ENCODE peak calls at places on chromosomes 2 and 18, in nine cellular contexts. N is psoas muscle, Z is A673, Y is HAP-1, D is H7, B is fibroblast of mammary gland, V is colonic mucosa, W is spleen, U is lower lobe of right lung. L is an unnamed sample.
A peak's percentile ranks its signal among the peaks of the same experiment; 100 is the strongest.

GRCh38 chr2:179787601-179788000 is 73.8 kb downstream of the ZNF385B start:
- DNase-seq in Z (no peak), Y (no peak), V (no peak), N (no peak), B (no peak), U (no peak), W (no peak), D (no peak), L (no peak)

GRCh38 chr2:170974304-170974993 is 45.4 kb downstream of the GORASP2 start:
- DNase-seq in V (peak; percentile 29), W (no peak), U (no peak), Z (no peak), N (no peak), B (peak; percentile 22), D (peak; percentile 72), Y (no peak), L (peak; percentile 49)

GRCh38 chr2:33411765-33412164 is 64.7 kb upstream of the RASGRP3 start:
- DNase-seq in W (no peak), V (no peak), D (no peak), Z (no peak), U (no peak), N (no peak), B (peak; percentile 40), Y (no peak), L (peak; percentile 91)

GRCh38 chr18:21979171-21979560 is 190.2 kb upstream of the GATA6 start:
- DNase-seq in V (no peak), N (no peak), Z (no peak), D (no peak), Y (no peak), U (no peak), W (no peak), B (no peak), L (no peak)

GRCh38 chr2:10918661-10919414 is 7.1 kb downstream of the KCNF1 start:
- DNase-seq in Z (no peak), Y (no peak), N (no peak), B (peak; percentile 42), V (peak; percentile 45), W (no peak), D (no peak), U (no peak), L (no peak)

GRCh38 chr2:28286678-28287077 is 106.0 kb upstream of the FOSL2 start:
- DNase-seq in Z (no peak), V (no peak), U (no peak), W (no peak), B (peak; percentile 56), D (no peak), N (no peak), Y (no peak), L (peak; percentile 89)

GRCh38 chr2:234548720-234549420 is 52.0 kb upstream of the ARL4C start:
- DNase-seq in U (no peak), N (no peak), V (no peak), Z (no peak), W (no peak), B (peak; percentile 81), Y (no peak), D (peak; percentile 83), L (peak; percentile 42)

GRCh38 chr2:15939854-15940660 is at the start of gene MYCN:
- DNase-seq in W (no peak), Z (peak; percentile 95), N (peak; percentile 58), Y (peak; percentile 94), U (no peak), D (peak; percentile 92), B (peak; percentile 36), V (peak; percentile 80), L (peak; percentile 52)

GRCh38 chr18:57211776-57212175 is 64.9 kb downstream of the BOD1L2 start:
- DNase-seq in Z (no peak), D (no peak), N (no peak), V (no peak), Y (no peak), W (no peak), B (no peak), U (no peak), L (no peak)

GRCh38 chr18:57211412-57211750 is 64.5 kb downstream of the BOD1L2 start:
- DNase-seq in D (no peak), B (no peak), U (no peak), N (no peak), W (no peak), V (no peak), Y (no peak), Z (no peak), L (no peak)

GRCh38 chr18:57209697-57210096 is 62.8 kb downstream of the BOD1L2 start:
- DNase-seq in U (no peak), W (no peak), Y (no peak), V (no peak), D (no peak), N (no peak), Z (no peak), B (no peak), L (no peak)

GRCh38 chr18:57210101-57210661 is 63.3 kb downstream of the BOD1L2 start:
- DNase-seq in B (peak; percentile 61), V (peak; percentile 64), U (no peak), W (no peak), Z (peak; percentile 74), Y (peak; percentile 52), N (no peak), D (peak; percentile 62), L (peak; percentile 78)

DNA sequence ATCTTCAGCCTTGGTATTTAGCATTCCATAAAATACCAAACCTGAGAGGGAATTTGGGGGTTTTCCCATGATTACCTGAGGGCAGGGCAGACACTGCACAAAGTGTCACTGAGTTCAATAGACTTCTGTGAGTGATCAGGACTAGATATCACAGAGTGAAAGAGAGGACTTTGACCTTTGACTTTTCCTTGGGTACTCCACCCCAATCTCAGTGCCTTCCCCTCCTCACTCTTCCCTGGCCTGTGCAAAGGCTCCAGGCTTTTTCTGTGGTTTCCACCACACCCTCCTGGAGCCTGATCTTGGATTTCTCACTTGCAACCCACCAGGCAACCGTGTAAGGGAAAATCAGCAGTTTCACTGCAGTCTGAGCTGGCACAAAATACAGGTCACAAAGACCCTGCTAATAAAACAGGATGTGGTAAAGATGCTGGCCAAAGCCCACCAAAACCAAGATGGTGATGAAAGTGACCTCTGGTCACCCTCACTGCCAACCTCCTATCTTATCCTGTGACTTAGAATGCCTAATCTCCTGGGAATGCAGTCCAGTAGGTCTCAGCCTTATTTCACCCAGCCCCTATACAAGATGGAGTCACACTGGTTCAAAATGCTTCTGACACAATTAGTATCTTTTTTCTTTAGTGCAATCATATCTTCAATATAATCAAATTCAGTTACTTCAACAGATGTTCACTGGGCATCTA is 64.0 kb downstream of the BOD1L2 start:
- DNase-seq in D (no peak), Z (no peak), B (no peak), N (no peak), V (peak; percentile 21), W (no peak), Y (no peak), U (no peak), L (no peak)
- H3K4me3 ChIP-seq in D (no peak overlapping the region), Z (no peak overlapping the region), B (no peak overlapping the region), N (no peak overlapping the region), V (no peak overlapping the region), W (no peak overlapping the region), Y (no peak overlapping the region), U (no peak overlapping the region), L (no peak overlapping the region)

GRCh38 chr2:168175469-168175868 is 71.9 kb downstream of the STK39 start:
- DNase-seq in B (no peak), U (no peak), D (no peak), W (no peak), Z (no peak), N (no peak), V (no peak), Y (no peak), L (no peak)

GRCh38 chr2:168178925-168179324 is 68.5 kb downstream of the STK39 start:
- DNase-seq in D (no peak), N (no peak), V (no peak), B (no peak), Y (no peak), U (no peak), W (no peak), Z (no peak), L (no peak)

GRCh38 chr2:168178520-168178919 is 68.9 kb downstream of the STK39 start:
- DNase-seq in B (no peak), N (no peak), Z (no peak), W (no peak), U (no peak), Y (no peak), D (no peak), V (no peak), L (no peak)

GRCh38 chr2:168174761-168175160 is 72.6 kb downstream of the STK39 start:
- DNase-seq in U (no peak), Z (no peak), W (no peak), Y (no peak), V (no peak), N (no peak), D (no peak), B (no peak), L (no peak)

GRCh38 chr2:168176402-168176801 is 71.0 kb downstream of the STK39 start:
- DNase-seq in D (no peak), W (no peak), Y (no peak), Z (no peak), U (no peak), B (no peak), V (no peak), N (no peak), L (no peak)
- H3K4me3 ChIP-seq in D (no peak overlapping the region), W (no peak overlapping the region), Y (no peak overlapping the region), Z (no peak overlapping the region), U (no peak overlapping the region), B (no peak overlapping the region), V (no peak overlapping the region), N (no peak overlapping the region), L (no peak overlapping the region)

DNA sequence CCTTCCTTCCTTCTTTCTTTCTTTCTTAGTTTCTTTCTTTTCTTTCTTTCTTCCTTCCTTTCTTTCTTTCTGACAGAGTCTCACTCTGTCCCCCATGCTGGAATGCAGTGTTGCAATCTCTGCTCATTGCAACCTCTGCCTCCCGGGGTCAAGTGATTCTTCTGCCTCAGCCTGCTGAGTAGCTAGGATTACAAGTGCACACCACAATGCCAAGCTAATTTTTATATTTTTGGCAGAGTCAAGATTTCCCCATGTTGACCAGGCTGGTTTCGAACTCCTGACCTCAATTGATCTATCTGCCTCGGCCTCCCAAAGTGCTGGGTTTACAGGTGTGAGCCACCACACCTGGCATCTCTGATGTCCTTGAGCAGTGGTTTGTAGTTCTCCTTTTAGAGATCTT is 48.5 kb downstream of the IL1R2 start:
- DNase-seq in V (no peak), U (no peak), D (no peak), B (peak; percentile 53), N (no peak), W (no peak), Y (no peak), Z (no peak), L (peak; percentile 53)
- H3K4me3 ChIP-seq in V (no peak overlapping the region), U (no peak overlapping the region), D (no peak overlapping the region), B (no peak overlapping the region), N (no peak overlapping the region), W (no peak overlapping the region), Y (no peak overlapping the region), Z (no peak overlapping the region), L (no peak overlapping the region)

GRCh38 chr2:70520825-70521224 is 32.8 kb downstream of the TGFA start:
- DNase-seq in W (no peak), V (no peak), N (no peak), U (no peak), Z (no peak), Y (no peak), B (no peak), D (no peak), L (no peak)

GRCh38 chr2:70516596-70516995 is 37.0 kb downstream of the TGFA start:
- DNase-seq in Y (no peak), N (no peak), B (peak; percentile 13), U (no peak), W (no peak), Z (no peak), D (no peak), V (no peak), L (no peak)

GRCh38 chr2:70517804-70518203 is 35.8 kb downstream of the TGFA start:
- DNase-seq in V (no peak), B (no peak), N (no peak), Y (no peak), D (no peak), Z (no peak), W (no peak), U (no peak), L (no peak)

GRCh38 chr2:70519453-70519852 is 34.2 kb downstream of the TGFA start:
- DNase-seq in D (no peak), Y (no peak), U (no peak), B (no peak), V (no peak), W (no peak), N (no peak), Z (no peak), L (no peak)

GRCh38 chr2:70518557-70518956 is 35.1 kb downstream of the TGFA start:
- DNase-seq in D (no peak), V (no peak), Z (no peak), B (no peak), N (no peak), Y (no peak), W (no peak), U (no peak), L (no peak)
- H3K4me3 ChIP-seq in D (no peak overlapping the region), V (no peak overlapping the region), Z (no peak overlapping the region), B (no peak overlapping the region), N (no peak overlapping the region), Y (no peak overlapping the region), W (no peak overlapping the region), U (no peak overlapping the region), L (no peak overlapping the region)